ENCODE peak calls at places on chromosomes 16 and 17, in four cellular contexts. One of them, this sample, is unnamed.

GRCh38 chr17:69874220-69874670 is 200.8 kb upstream of the KCNJ16 start:
- DNase-seq in activated CD8-positive, alpha-beta memory T cell treated with anti-CD3 and anti-CD28 coated beads for 48 hours: no peak
- DNase-seq in skeletal muscle cell: peak
- DNase-seq in activated T-helper 1 cell treated with Interleukin-2 at 50 U/mL for 16 hours: no peak
- DNase-seq in this sample: no peak

GRCh38 chr17:54372071-54372720 is 528.5 kb upstream of the TOM1L1 start:
- DNase-seq in activated CD8-positive, alpha-beta memory T cell treated with anti-CD3 and anti-CD28 coated beads for 48 hours: no peak
- DNase-seq in skeletal muscle cell: no peak
- DNase-seq in activated T-helper 1 cell treated with Interleukin-2 at 50 U/mL for 16 hours: no peak
- DNase-seq in this sample: no peak

GRCh38 chr17:30472238-30472890 is 4.8 kb upstream of the GOSR1 start:
- DNase-seq in activated CD8-positive, alpha-beta memory T cell treated with anti-CD3 and anti-CD28 coated beads for 48 hours: no peak
- DNase-seq in skeletal muscle cell: no peak
- DNase-seq in activated T-helper 1 cell treated with Interleukin-2 at 50 U/mL for 16 hours: no peak
- DNase-seq in this sample: no peak

GRCh38 chr17:66715745-66716156 is 119.2 kb upstream of the CACNG5 start:
- DNase-seq in activated CD8-positive, alpha-beta memory T cell treated with anti-CD3 and anti-CD28 coated beads for 48 hours: no peak
- DNase-seq in activated T-helper 1 cell treated with Interleukin-2 at 50 U/mL for 16 hours: no peak
- DNase-seq in skeletal muscle cell: no peak
- DNase-seq in this sample: no peak

GRCh38 chr17:5698959-5699358 is 114.7 kb upstream of the NLRP1 start:
- DNase-seq in activated CD8-positive, alpha-beta memory T cell treated with anti-CD3 and anti-CD28 coated beads for 48 hours: no peak
- DNase-seq in skeletal muscle cell: no peak
- DNase-seq in activated T-helper 1 cell treated with Interleukin-2 at 50 U/mL for 16 hours: no peak
- DNase-seq in this sample: no peak

GRCh38 chr16:53433930-53434435 is 288 bp upstream of the RBL2 start:
- DNase-seq in activated T-helper 1 cell treated with Interleukin-2 at 50 U/mL for 16 hours: no peak
- DNase-seq in skeletal muscle cell: no peak
- DNase-seq in activated CD8-positive, alpha-beta memory T cell treated with anti-CD3 and anti-CD28 coated beads for 48 hours: no peak
- DNase-seq in this sample: no peak

GRCh38 chr16:17578921-17579876 is 108.4 kb upstream of the XYLT1 start:
- DNase-seq in activated CD8-positive, alpha-beta memory T cell treated with anti-CD3 and anti-CD28 coated beads for 48 hours: peak
- DNase-seq in skeletal muscle cell: peak
- DNase-seq in activated T-helper 1 cell treated with Interleukin-2 at 50 U/mL for 16 hours: peak
- DNase-seq in this sample: peak

GRCh38 chr17:28335959-28336871 is 654 bp downstream of the TNFAIP1 start:
- DNase-seq in activated T-helper 1 cell treated with Interleukin-2 at 50 U/mL for 16 hours: no peak
- DNase-seq in skeletal muscle cell: peak
- DNase-seq in activated CD8-positive, alpha-beta memory T cell treated with anti-CD3 and anti-CD28 coated beads for 48 hours: no peak
- DNase-seq in this sample: peak

GRCh38 chr16:75506107-75506506 is 10.9 kb upstream of the CHST6 start:
- DNase-seq in skeletal muscle cell: no peak
- DNase-seq in activated CD8-positive, alpha-beta memory T cell treated with anti-CD3 and anti-CD28 coated beads for 48 hours: no peak
- DNase-seq in activated T-helper 1 cell treated with Interleukin-2 at 50 U/mL for 16 hours: no peak
- DNase-seq in this sample: no peak

GRCh38 chr17:29732613-29733012 is 109.9 kb upstream of the CORO6 start:
- DNase-seq in skeletal muscle cell: no peak
- DNase-seq in activated CD8-positive, alpha-beta memory T cell treated with anti-CD3 and anti-CD28 coated beads for 48 hours: no peak
- DNase-seq in activated T-helper 1 cell treated with Interleukin-2 at 50 U/mL for 16 hours: no peak
- DNase-seq in this sample: no peak

GRCh38 chr16:81996664-81997529 is 14.4 kb downstream of the SDR42E1 start:
- DNase-seq in activated T-helper 1 cell treated with Interleukin-2 at 50 U/mL for 16 hours: no peak
- DNase-seq in skeletal muscle cell: peak
- DNase-seq in activated CD8-positive, alpha-beta memory T cell treated with anti-CD3 and anti-CD28 coated beads for 48 hours: no peak
- DNase-seq in this sample: no peak

GRCh38 chr16:3564130-3564888 is 12.9 kb downstream of the NLRC3 start:
- DNase-seq in skeletal muscle cell: no peak
- DNase-seq in activated CD8-positive, alpha-beta memory T cell treated with anti-CD3 and anti-CD28 coated beads for 48 hours: no peak
- DNase-seq in activated T-helper 1 cell treated with Interleukin-2 at 50 U/mL for 16 hours: no peak
- DNase-seq in this sample: no peak

GRCh38 chr17:29376667-29377268 is 13.4 kb upstream of the TAOK1 start:
- DNase-seq in skeletal muscle cell: peak
- DNase-seq in activated CD8-positive, alpha-beta memory T cell treated with anti-CD3 and anti-CD28 coated beads for 48 hours: no peak
- DNase-seq in activated T-helper 1 cell treated with Interleukin-2 at 50 U/mL for 16 hours: no peak
- DNase-seq in this sample: peak

GRCh38 chr17:8630802-8631553 is 453 bp upstream of the MYH10 start:
- DNase-seq in skeletal muscle cell: peak
- DNase-seq in activated CD8-positive, alpha-beta memory T cell treated with anti-CD3 and anti-CD28 coated beads for 48 hours: peak
- DNase-seq in activated T-helper 1 cell treated with Interleukin-2 at 50 U/mL for 16 hours: peak
- DNase-seq in this sample: peak

GRCh38 chr16:7086842-7087616 is 245.6 kb upstream of the RBFOX1 start:
- DNase-seq in skeletal muscle cell: peak
- DNase-seq in activated CD8-positive, alpha-beta memory T cell treated with anti-CD3 and anti-CD28 coated beads for 48 hours: no peak
- DNase-seq in activated T-helper 1 cell treated with Interleukin-2 at 50 U/mL for 16 hours: no peak
- DNase-seq in this sample: peak

GRCh38 chr16:21952040-21952792 is 945 bp upstream of the UQCRC2 start:
- DNase-seq in activated CD8-positive, alpha-beta memory T cell treated with anti-CD3 and anti-CD28 coated beads for 48 hours: peak
- DNase-seq in activated T-helper 1 cell treated with Interleukin-2 at 50 U/mL for 16 hours: peak
- DNase-seq in skeletal muscle cell: peak
- DNase-seq in this sample: peak

GRCh38 chr16:79210629-79211028 is 389.9 kb downstream of the MAF start:
- DNase-seq in activated T-helper 1 cell treated with Interleukin-2 at 50 U/mL for 16 hours: no peak
- DNase-seq in skeletal muscle cell: no peak
- DNase-seq in activated CD8-positive, alpha-beta memory T cell treated with anti-CD3 and anti-CD28 coated beads for 48 hours: no peak
- DNase-seq in this sample: no peak

GRCh38 chr17:33459078-33459940 is 166.2 kb upstream of the ASIC2 start:
- DNase-seq in activated T-helper 1 cell treated with Interleukin-2 at 50 U/mL for 16 hours: no peak
- DNase-seq in skeletal muscle cell: peak
- DNase-seq in activated CD8-positive, alpha-beta memory T cell treated with anti-CD3 and anti-CD28 coated beads for 48 hours: no peak
- DNase-seq in this sample: no peak

GRCh38 chr16:1056196-1056595 is 16.4 kb upstream of the SSTR5 start:
- DNase-seq in skeletal muscle cell: no peak
- DNase-seq in activated T-helper 1 cell treated with Interleukin-2 at 50 U/mL for 16 hours: no peak
- DNase-seq in activated CD8-positive, alpha-beta memory T cell treated with anti-CD3 and anti-CD28 coated beads for 48 hours: no peak
- DNase-seq in this sample: no peak

GRCh38 chr17:13266596-13266995 is 248.8 kb upstream of the ELAC2 start:
- DNase-seq in skeletal muscle cell: peak
- DNase-seq in activated T-helper 1 cell treated with Interleukin-2 at 50 U/mL for 16 hours: no peak
- DNase-seq in activated CD8-positive, alpha-beta memory T cell treated with anti-CD3 and anti-CD28 coated beads for 48 hours: no peak
- DNase-seq in this sample: no peak

GRCh38 chr17:49486012-49486641 is 9.0 kb upstream of the NGFR start:
- DNase-seq in skeletal muscle cell: no peak
- DNase-seq in activated T-helper 1 cell treated with Interleukin-2 at 50 U/mL for 16 hours: no peak
- DNase-seq in activated CD8-positive, alpha-beta memory T cell treated with anti-CD3 and anti-CD28 coated beads for 48 hours: no peak
- DNase-seq in this sample: no peak